ENCODE peak calls at places on chromosome 17, in ten cellular contexts. One of them, this sample, is unnamed.

GRCh38 chr17:82569621-82570020 is 50.1 kb downstream of the FOXK2 start:
- DNase-seq in AG10803: no peak
- DNase-seq in GM23248: no peak
- DNase-seq in NCI-H2081: no peak
- DNase-seq in activated naive CD4-positive, alpha-beta T cell treated with anti-CD3 and anti-CD28 coated beads, Interleukin-2, amount 50 U/mL, for 16 hours: no peak
- DNase-seq in uterus: no peak
- DNase-seq in kidney tubule cell: no peak
- DNase-seq in bronchial epithelial cell: no peak
- DNase-seq in AG08395: no peak
- DNase-seq in lower lobe of right lung: peak; percentile 10
- DNase-seq in this sample: no peak

GRCh38 chr17:27649929-27650328 is 18.9 kb downstream of the LGALS9 start:
- DNase-seq in AG10803: no peak
- DNase-seq in GM23248: no peak
- DNase-seq in NCI-H2081: no peak
- DNase-seq in activated naive CD4-positive, alpha-beta T cell treated with anti-CD3 and anti-CD28 coated beads, Interleukin-2, amount 50 U/mL, for 16 hours: no peak
- DNase-seq in uterus: no peak
- DNase-seq in kidney tubule cell: no peak
- DNase-seq in bronchial epithelial cell: no peak
- DNase-seq in AG08395: no peak
- DNase-seq in lower lobe of right lung: no peak
- DNase-seq in this sample: no peak

GRCh38 chr17:81037783-81038733 is 3.1 kb downstream of the BAIAP2 start:
- DNase-seq in AG10803: no peak
- DNase-seq in GM23248: no peak
- DNase-seq in NCI-H2081: no peak
- DNase-seq in activated naive CD4-positive, alpha-beta T cell treated with anti-CD3 and anti-CD28 coated beads, Interleukin-2, amount 50 U/mL, for 16 hours: no peak
- DNase-seq in uterus: no peak
- DNase-seq in kidney tubule cell: peak; percentile 78
- DNase-seq in bronchial epithelial cell: no peak
- DNase-seq in AG08395: no peak
- DNase-seq in lower lobe of right lung: no peak
- DNase-seq in this sample: peak; percentile 44

GRCh38 chr17:33292981-33293867 is at the start of gene ASIC2:
- DNase-seq in AG10803: no peak
- DNase-seq in GM23248: peak; percentile 45
- DNase-seq in NCI-H2081: no peak
- DNase-seq in activated naive CD4-positive, alpha-beta T cell treated with anti-CD3 and anti-CD28 coated beads, Interleukin-2, amount 50 U/mL, for 16 hours: no peak
- DNase-seq in uterus: no peak
- DNase-seq in kidney tubule cell: peak; percentile 78
- DNase-seq in bronchial epithelial cell: peak; percentile 36
- DNase-seq in AG08395: no peak
- DNase-seq in lower lobe of right lung: no peak
- DNase-seq in this sample: no peak

GRCh38 chr17:63939401-63939800 is 7.3 kb upstream of the CD79B start:
- DNase-seq in AG10803: no peak
- DNase-seq in GM23248: no peak
- DNase-seq in NCI-H2081: no peak
- DNase-seq in activated naive CD4-positive, alpha-beta T cell treated with anti-CD3 and anti-CD28 coated beads, Interleukin-2, amount 50 U/mL, for 16 hours: no peak
- DNase-seq in uterus: no peak
- DNase-seq in kidney tubule cell: no peak
- DNase-seq in bronchial epithelial cell: no peak
- DNase-seq in AG08395: no peak
- DNase-seq in lower lobe of right lung: no peak
- DNase-seq in this sample: no peak

GRCh38 chr17:60300011-60300410 is 91.9 kb downstream of the USP32 start:
- DNase-seq in AG10803: no peak
- DNase-seq in GM23248: no peak
- DNase-seq in NCI-H2081: no peak
- DNase-seq in activated naive CD4-positive, alpha-beta T cell treated with anti-CD3 and anti-CD28 coated beads, Interleukin-2, amount 50 U/mL, for 16 hours: no peak
- DNase-seq in uterus: no peak
- DNase-seq in kidney tubule cell: no peak
- DNase-seq in bronchial epithelial cell: no peak
- DNase-seq in AG08395: no peak
- DNase-seq in lower lobe of right lung: no peak
- DNase-seq in this sample: no peak

GRCh38 chr17:4678448-4679026 is 25.4 kb downstream of the PELP1 start:
- DNase-seq in AG10803: peak; percentile 82
- DNase-seq in GM23248: peak; percentile 94
- DNase-seq in NCI-H2081: no peak
- DNase-seq in activated naive CD4-positive, alpha-beta T cell treated with anti-CD3 and anti-CD28 coated beads, Interleukin-2, amount 50 U/mL, for 16 hours: no peak
- DNase-seq in uterus: no peak
- DNase-seq in kidney tubule cell: peak; percentile 99
- DNase-seq in bronchial epithelial cell: peak; percentile 96
- DNase-seq in AG08395: peak; percentile 82
- DNase-seq in lower lobe of right lung: no peak
- DNase-seq in this sample: peak; percentile 64

GRCh38 chr17:57931488-57932137 is 23.6 kb downstream of the CUEDC1 start:
- DNase-seq in AG10803: no peak
- DNase-seq in GM23248: no peak
- DNase-seq in NCI-H2081: no peak
- DNase-seq in activated naive CD4-positive, alpha-beta T cell treated with anti-CD3 and anti-CD28 coated beads, Interleukin-2, amount 50 U/mL, for 16 hours: no peak
- DNase-seq in uterus: no peak
- DNase-seq in kidney tubule cell: no peak
- DNase-seq in bronchial epithelial cell: no peak
- DNase-seq in AG08395: no peak
- DNase-seq in lower lobe of right lung: no peak
- DNase-seq in this sample: no peak

GRCh38 chr17:65547253-65547670 is 14.2 kb downstream of the AXIN2 start:
- DNase-seq in AG10803: peak; percentile 48
- DNase-seq in GM23248: no peak
- DNase-seq in NCI-H2081: no peak
- DNase-seq in activated naive CD4-positive, alpha-beta T cell treated with anti-CD3 and anti-CD28 coated beads, Interleukin-2, amount 50 U/mL, for 16 hours: no peak
- DNase-seq in uterus: peak; percentile 58
- DNase-seq in kidney tubule cell: peak; percentile 16
- DNase-seq in bronchial epithelial cell: no peak
- DNase-seq in AG08395: peak; percentile 32
- DNase-seq in lower lobe of right lung: no peak
- DNase-seq in this sample: no peak

GRCh38 chr17:8005951-8006730 is 3.7 kb downstream of the GUCY2D start:
- DNase-seq in AG10803: no peak
- DNase-seq in GM23248: no peak
- DNase-seq in NCI-H2081: no peak
- DNase-seq in activated naive CD4-positive, alpha-beta T cell treated with anti-CD3 and anti-CD28 coated beads, Interleukin-2, amount 50 U/mL, for 16 hours: no peak
- DNase-seq in uterus: no peak
- DNase-seq in kidney tubule cell: no peak
- DNase-seq in bronchial epithelial cell: no peak
- DNase-seq in AG08395: no peak
- DNase-seq in lower lobe of right lung: no peak
- DNase-seq in this sample: no peak

GRCh38 chr17:78899361-78900260 is 3.4 kb downstream of the CEP295NL start:
- DNase-seq in AG10803: peak; percentile 58
- DNase-seq in GM23248: peak; percentile 36
- DNase-seq in NCI-H2081: no peak
- DNase-seq in activated naive CD4-positive, alpha-beta T cell treated with anti-CD3 and anti-CD28 coated beads, Interleukin-2, amount 50 U/mL, for 16 hours: no peak
- DNase-seq in uterus: no peak
- DNase-seq in kidney tubule cell: peak; percentile 28
- DNase-seq in bronchial epithelial cell: no peak
- DNase-seq in AG08395: peak; percentile 39
- DNase-seq in lower lobe of right lung: peak; percentile 79
- DNase-seq in this sample: no peak

GRCh38 chr17:42879596-42879985 is 21.0 kb upstream of the G6PC1 start:
- DNase-seq in AG10803: peak; percentile 57
- DNase-seq in GM23248: peak; percentile 81
- DNase-seq in NCI-H2081: no peak
- DNase-seq in activated naive CD4-positive, alpha-beta T cell treated with anti-CD3 and anti-CD28 coated beads, Interleukin-2, amount 50 U/mL, for 16 hours: no peak
- DNase-seq in uterus: no peak
- DNase-seq in kidney tubule cell: peak; percentile 43
- DNase-seq in bronchial epithelial cell: no peak
- DNase-seq in AG08395: peak; percentile 81
- DNase-seq in lower lobe of right lung: no peak
- DNase-seq in this sample: no peak

GRCh38 chr17:10261098-10261497 is 62.7 kb upstream of the GAS7 start:
- DNase-seq in AG10803: no peak
- DNase-seq in GM23248: no peak
- DNase-seq in NCI-H2081: no peak
- DNase-seq in activated naive CD4-positive, alpha-beta T cell treated with anti-CD3 and anti-CD28 coated beads, Interleukin-2, amount 50 U/mL, for 16 hours: no peak
- DNase-seq in uterus: no peak
- DNase-seq in kidney tubule cell: no peak
- DNase-seq in bronchial epithelial cell: no peak
- DNase-seq in AG08395: no peak
- DNase-seq in lower lobe of right lung: no peak
- DNase-seq in this sample: no peak

GRCh38 chr17:8700546-8700945 is 44.1 kb downstream of the CCDC42 start:
- DNase-seq in AG10803: no peak
- DNase-seq in GM23248: no peak
- DNase-seq in NCI-H2081: no peak
- DNase-seq in activated naive CD4-positive, alpha-beta T cell treated with anti-CD3 and anti-CD28 coated beads, Interleukin-2, amount 50 U/mL, for 16 hours: no peak
- DNase-seq in uterus: no peak
- DNase-seq in kidney tubule cell: no peak
- DNase-seq in bronchial epithelial cell: no peak
- DNase-seq in AG08395: no peak
- DNase-seq in lower lobe of right lung: no peak
- DNase-seq in this sample: no peak

GRCh38 chr17:17391575-17392370 is 85.0 kb upstream of the MED9 start:
- DNase-seq in AG10803: no peak
- DNase-seq in GM23248: peak; percentile 13
- DNase-seq in NCI-H2081: no peak
- DNase-seq in activated naive CD4-positive, alpha-beta T cell treated with anti-CD3 and anti-CD28 coated beads, Interleukin-2, amount 50 U/mL, for 16 hours: peak; percentile 72
- DNase-seq in uterus: no peak
- DNase-seq in kidney tubule cell: no peak
- DNase-seq in bronchial epithelial cell: no peak
- DNase-seq in AG08395: no peak
- DNase-seq in lower lobe of right lung: no peak
- DNase-seq in this sample: no peak

GRCh38 chr17:43416998-43417891 is 18.5 kb downstream of the ARL4D start:
- DNase-seq in AG10803: peak; percentile 77
- DNase-seq in GM23248: peak; percentile 86
- DNase-seq in NCI-H2081: no peak
- DNase-seq in activated naive CD4-positive, alpha-beta T cell treated with anti-CD3 and anti-CD28 coated beads, Interleukin-2, amount 50 U/mL, for 16 hours: no peak
- DNase-seq in uterus: peak; percentile 87
- DNase-seq in kidney tubule cell: no peak
- DNase-seq in bronchial epithelial cell: peak; percentile 48
- DNase-seq in AG08395: peak; percentile 79
- DNase-seq in lower lobe of right lung: peak; percentile 52
- DNase-seq in this sample: peak; percentile 73

GRCh38 chr17:15260376-15261062 is 4.6 kb downstream of the PMP22 start:
- DNase-seq in AG10803: peak; percentile 89
- DNase-seq in GM23248: peak; percentile 92
- DNase-seq in NCI-H2081: peak; percentile 12
- DNase-seq in activated naive CD4-positive, alpha-beta T cell treated with anti-CD3 and anti-CD28 coated beads, Interleukin-2, amount 50 U/mL, for 16 hours: peak; percentile 40
- DNase-seq in uterus: peak; percentile 91
- DNase-seq in kidney tubule cell: peak; percentile 78
- DNase-seq in bronchial epithelial cell: peak; percentile 24
- DNase-seq in AG08395: peak; percentile 84
- DNase-seq in lower lobe of right lung: peak; percentile 88
- DNase-seq in this sample: peak; percentile 75

GRCh38 chr17:32523827-32524552 is 37.2 kb downstream of the CDK5R1 start:
- DNase-seq in AG10803: no peak
- DNase-seq in GM23248: no peak
- DNase-seq in NCI-H2081: no peak
- DNase-seq in activated naive CD4-positive, alpha-beta T cell treated with anti-CD3 and anti-CD28 coated beads, Interleukin-2, amount 50 U/mL, for 16 hours: peak; percentile 31
- DNase-seq in uterus: no peak
- DNase-seq in kidney tubule cell: no peak
- DNase-seq in bronchial epithelial cell: no peak
- DNase-seq in AG08395: no peak
- DNase-seq in lower lobe of right lung: no peak
- DNase-seq in this sample: no peak

GRCh38 chr17:40024901-40025300 is 9.7 kb downstream of the CSF3 start:
- DNase-seq in AG10803: no peak
- DNase-seq in GM23248: peak; percentile 81
- DNase-seq in NCI-H2081: no peak
- DNase-seq in activated naive CD4-positive, alpha-beta T cell treated with anti-CD3 and anti-CD28 coated beads, Interleukin-2, amount 50 U/mL, for 16 hours: no peak
- DNase-seq in uterus: no peak
- DNase-seq in kidney tubule cell: no peak
- DNase-seq in bronchial epithelial cell: peak; percentile 44
- DNase-seq in AG08395: no peak
- DNase-seq in lower lobe of right lung: no peak
- DNase-seq in this sample: peak; percentile 21

GRCh38 chr17:39205112-39205526 is 5.0 kb downstream of the RPL19 start:
- DNase-seq in AG10803: no peak
- DNase-seq in GM23248: no peak
- DNase-seq in NCI-H2081: no peak
- DNase-seq in activated naive CD4-positive, alpha-beta T cell treated with anti-CD3 and anti-CD28 coated beads, Interleukin-2, amount 50 U/mL, for 16 hours: no peak
- DNase-seq in uterus: no peak
- DNase-seq in kidney tubule cell: no peak
- DNase-seq in bronchial epithelial cell: no peak
- DNase-seq in AG08395: no peak
- DNase-seq in lower lobe of right lung: no peak
- DNase-seq in this sample: no peak

GRCh38 chr17:72683506-72684404 is 408.7 kb downstream of the SLC39A11 start:
- DNase-seq in AG10803: peak; percentile 92
- DNase-seq in GM23248: peak; percentile 96
- DNase-seq in NCI-H2081: no peak
- DNase-seq in activated naive CD4-positive, alpha-beta T cell treated with anti-CD3 and anti-CD28 coated beads, Interleukin-2, amount 50 U/mL, for 16 hours: no peak
- DNase-seq in uterus: no peak
- DNase-seq in kidney tubule cell: peak; percentile 79
- DNase-seq in bronchial epithelial cell: peak; percentile 97
- DNase-seq in AG08395: peak; percentile 90
- DNase-seq in lower lobe of right lung: peak; percentile 65
- DNase-seq in this sample: peak; percentile 98

GRCh38 chr17:371583-371982 is 19.0 kb upstream of the RPH3AL start:
- DNase-seq in AG10803: no peak
- DNase-seq in GM23248: no peak
- DNase-seq in NCI-H2081: no peak
- DNase-seq in activated naive CD4-positive, alpha-beta T cell treated with anti-CD3 and anti-CD28 coated beads, Interleukin-2, amount 50 U/mL, for 16 hours: no peak
- DNase-seq in uterus: no peak
- DNase-seq in kidney tubule cell: no peak
- DNase-seq in bronchial epithelial cell: no peak
- DNase-seq in AG08395: no peak
- DNase-seq in lower lobe of right lung: no peak
- DNase-seq in this sample: no peak

GRCh38 chr17:2881295-2881694 is 85.1 kb downstream of the RAP1GAP2 start:
- DNase-seq in AG10803: no peak
- DNase-seq in GM23248: no peak
- DNase-seq in NCI-H2081: no peak
- DNase-seq in activated naive CD4-positive, alpha-beta T cell treated with anti-CD3 and anti-CD28 coated beads, Interleukin-2, amount 50 U/mL, for 16 hours: no peak
- DNase-seq in uterus: no peak
- DNase-seq in kidney tubule cell: no peak
- DNase-seq in bronchial epithelial cell: no peak
- DNase-seq in AG08395: no peak
- DNase-seq in lower lobe of right lung: no peak
- DNase-seq in this sample: no peak

GRCh38 chr17:44257815-44258750 is 9.9 kb downstream of the SLC4A1 start:
- DNase-seq in AG10803: no peak
- DNase-seq in GM23248: no peak
- DNase-seq in NCI-H2081: no peak
- DNase-seq in activated naive CD4-positive, alpha-beta T cell treated with anti-CD3 and anti-CD28 coated beads, Interleukin-2, amount 50 U/mL, for 16 hours: no peak
- DNase-seq in uterus: no peak
- DNase-seq in kidney tubule cell: no peak
- DNase-seq in bronchial epithelial cell: no peak
- DNase-seq in AG08395: no peak
- DNase-seq in lower lobe of right lung: no peak
- DNase-seq in this sample: no peak

GRCh38 chr17:81869221-81870154 is 1.6 kb downstream of the ARHGDIA start:
- DNase-seq in AG10803: peak; percentile 31
- DNase-seq in GM23248: peak; percentile 51
- DNase-seq in NCI-H2081: peak; percentile 41
- DNase-seq in activated naive CD4-positive, alpha-beta T cell treated with anti-CD3 and anti-CD28 coated beads, Interleukin-2, amount 50 U/mL, for 16 hours: peak; percentile 45
- DNase-seq in uterus: peak; percentile 44
- DNase-seq in kidney tubule cell: peak; percentile 38
- DNase-seq in bronchial epithelial cell: no peak
- DNase-seq in AG08395: no peak
- DNase-seq in lower lobe of right lung: no peak
- DNase-seq in this sample: peak; percentile 40

GRCh38 chr17:63753215-63753614 is 11.6 kb upstream of the STRADA start:
- DNase-seq in AG10803: no peak
- DNase-seq in GM23248: peak; percentile 27
- DNase-seq in NCI-H2081: no peak
- DNase-seq in activated naive CD4-positive, alpha-beta T cell treated with anti-CD3 and anti-CD28 coated beads, Interleukin-2, amount 50 U/mL, for 16 hours: no peak
- DNase-seq in uterus: no peak
- DNase-seq in kidney tubule cell: no peak
- DNase-seq in bronchial epithelial cell: no peak
- DNase-seq in AG08395: no peak
- DNase-seq in lower lobe of right lung: no peak
- DNase-seq in this sample: no peak

This sample was measured in MCF 10A.